ENCODE peak calls at places on chromosomes 1 and 21, in nine cellular contexts. One of them, this sample, is unnamed.

GRCh38 chr1:68221971-68222355 is 10.4 kb downstream of the WLS start:
- DNase-seq in stomach: no peak
- DNase-seq in suprapubic skin: no peak
- DNase-seq in heart left ventricle: no peak
- DNase-seq in IMR-90: peak; percentile 70
- DNase-seq in uterus: no peak
- DNase-seq in spleen: no peak
- DNase-seq in DND-41: no peak
- DNase-seq in tibial artery: no peak
- DNase-seq in this sample: no peak

GRCh38 chr1:62325076-62325475 is 5.8 kb upstream of the KANK4 start:
- DNase-seq in heart left ventricle: no peak
- DNase-seq in DND-41: no peak
- DNase-seq in tibial artery: no peak
- DNase-seq in suprapubic skin: no peak
- DNase-seq in IMR-90: peak; percentile 7
- DNase-seq in stomach: no peak
- DNase-seq in spleen: no peak
- DNase-seq in uterus: no peak
- DNase-seq in this sample: no peak

GRCh38 chr1:3785458-3786157 is 10.7 kb downstream of the LRRC47 start:
- DNase-seq in DND-41: no peak
- DNase-seq in stomach: no peak
- DNase-seq in IMR-90: no peak
- DNase-seq in spleen: no peak
- DNase-seq in heart left ventricle: no peak
- DNase-seq in suprapubic skin: no peak
- DNase-seq in uterus: no peak
- DNase-seq in tibial artery: no peak
- DNase-seq in this sample: peak; percentile 33

GRCh38 chr1:156414440-156415064 is 45.5 kb downstream of the RHBG start:
- DNase-seq in IMR-90: no peak
- DNase-seq in stomach: no peak
- DNase-seq in heart left ventricle: no peak
- DNase-seq in tibial artery: no peak
- DNase-seq in uterus: no peak
- DNase-seq in suprapubic skin: no peak
- DNase-seq in spleen: no peak
- DNase-seq in DND-41: peak; percentile 18
- DNase-seq in this sample: no peak

GRCh38 chr1:32351859-32352745 is 10.2 kb downstream of the FAM229A start:
- DNase-seq in uterus: peak; percentile 66
- DNase-seq in DND-41: no peak
- DNase-seq in suprapubic skin: peak; percentile 83
- DNase-seq in IMR-90: peak; percentile 45
- DNase-seq in tibial artery: peak; percentile 59
- DNase-seq in stomach: peak; percentile 38
- DNase-seq in heart left ventricle: peak; percentile 76
- DNase-seq in spleen: no peak
- DNase-seq in this sample: no peak

GRCh38 chr1:30823969-30824735 is 66.6 kb upstream of the LAPTM5 start:
- DNase-seq in suprapubic skin: peak; percentile 95
- DNase-seq in stomach: peak; percentile 95
- DNase-seq in tibial artery: peak; percentile 95
- DNase-seq in uterus: peak; percentile 96
- DNase-seq in DND-41: peak; percentile 27
- DNase-seq in IMR-90: peak; percentile 100
- DNase-seq in spleen: peak; percentile 90
- DNase-seq in heart left ventricle: peak; percentile 97
- DNase-seq in this sample: peak; percentile 98

GRCh38 chr21:36548866-36549265 is 68.9 kb upstream of the CLDN14 start:
- DNase-seq in uterus: no peak
- DNase-seq in heart left ventricle: no peak
- DNase-seq in suprapubic skin: no peak
- DNase-seq in IMR-90: no peak
- DNase-seq in tibial artery: no peak
- DNase-seq in stomach: no peak
- DNase-seq in spleen: no peak
- DNase-seq in DND-41: no peak
- DNase-seq in this sample: no peak

GRCh38 chr1:101444381-101444780 is 207.6 kb downstream of the S1PR1 start:
- DNase-seq in tibial artery: no peak
- DNase-seq in heart left ventricle: no peak
- DNase-seq in IMR-90: no peak
- DNase-seq in stomach: no peak
- DNase-seq in spleen: no peak
- DNase-seq in uterus: no peak
- DNase-seq in suprapubic skin: no peak
- DNase-seq in DND-41: no peak
- DNase-seq in this sample: no peak

GRCh38 chr1:46223472-46223943 is 20.4 kb downstream of the LURAP1 start:
- DNase-seq in heart left ventricle: peak; percentile 63
- DNase-seq in tibial artery: peak; percentile 49
- DNase-seq in suprapubic skin: peak; percentile 69
- DNase-seq in uterus: peak; percentile 49
- DNase-seq in spleen: peak; percentile 83
- DNase-seq in stomach: peak; percentile 83
- DNase-seq in DND-41: peak; percentile 69
- DNase-seq in IMR-90: peak; percentile 93
- DNase-seq in this sample: peak; percentile 64

GRCh38 chr1:46220808-46221207 is 17.7 kb downstream of the LURAP1 start:
- DNase-seq in DND-41: no peak
- DNase-seq in tibial artery: no peak
- DNase-seq in suprapubic skin: no peak
- DNase-seq in heart left ventricle: no peak
- DNase-seq in stomach: no peak
- DNase-seq in uterus: no peak
- DNase-seq in spleen: no peak
- DNase-seq in IMR-90: no peak
- DNase-seq in this sample: no peak

GRCh38 chr1:46219551-46220520 is 16.7 kb downstream of the LURAP1 start:
- DNase-seq in tibial artery: no peak
- DNase-seq in spleen: peak; percentile 66
- DNase-seq in suprapubic skin: no peak
- DNase-seq in IMR-90: no peak
- DNase-seq in heart left ventricle: no peak
- DNase-seq in stomach: no peak
- DNase-seq in DND-41: no peak
- DNase-seq in uterus: no peak
- DNase-seq in this sample: no peak

GRCh38 chr1:46224966-46225365 is 21.8 kb downstream of the LURAP1 start:
- DNase-seq in IMR-90: no peak
- DNase-seq in heart left ventricle: no peak
- DNase-seq in uterus: no peak
- DNase-seq in stomach: no peak
- DNase-seq in tibial artery: no peak
- DNase-seq in spleen: no peak
- DNase-seq in DND-41: no peak
- DNase-seq in suprapubic skin: no peak
- DNase-seq in this sample: no peak

DNA sequence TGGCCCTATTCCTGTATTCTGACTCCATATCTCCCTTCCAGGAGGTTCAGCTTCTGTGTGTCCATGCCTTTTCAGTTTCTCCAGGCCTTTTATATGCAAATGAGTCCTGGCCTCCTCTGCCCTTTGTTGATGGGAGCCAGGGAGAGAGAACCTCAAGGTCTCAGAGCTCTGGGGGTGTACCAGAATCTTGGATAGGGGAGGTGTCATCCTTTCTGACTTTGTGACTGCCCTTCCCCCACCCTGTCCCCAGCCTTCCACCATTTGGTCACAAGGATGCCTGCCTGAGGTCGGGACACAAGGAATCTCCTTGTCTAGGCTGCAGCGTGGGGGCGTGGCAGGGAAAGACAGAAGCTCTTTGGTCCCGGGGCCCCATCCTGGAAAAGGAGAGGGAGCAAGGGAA is 18.6 kb downstream of the LURAP1 start:
- DNase-seq in tibial artery: no peak
- DNase-seq in stomach: no peak
- DNase-seq in heart left ventricle: no peak
- DNase-seq in IMR-90: no peak
- DNase-seq in DND-41: no peak
- DNase-seq in suprapubic skin: peak; percentile 64
- DNase-seq in uterus: no peak
- DNase-seq in spleen: no peak
- DNase-seq in this sample: no peak
- H3K27ac ChIP-seq in tibial artery: no peak overlapping the region
- H3K27ac ChIP-seq in stomach: no peak overlapping the region
- H3K27ac ChIP-seq in heart left ventricle: no peak overlapping the region
- H3K27ac ChIP-seq in IMR-90: no peak overlapping the region
- H3K27ac ChIP-seq in DND-41: no peak overlapping the region
- H3K27ac ChIP-seq in suprapubic skin: peak overlapping the region; percentile 21
- H3K27ac ChIP-seq in uterus: no peak overlapping the region
- H3K27ac ChIP-seq in spleen: no peak overlapping the region
- H3K27ac ChIP-seq in this sample: no peak overlapping the region

GRCh38 chr1:181079920-181080319 is 8.6 kb upstream of the IER5 start:
- DNase-seq in IMR-90: no peak
- DNase-seq in DND-41: no peak
- DNase-seq in stomach: no peak
- DNase-seq in uterus: no peak
- DNase-seq in suprapubic skin: no peak
- DNase-seq in tibial artery: no peak
- DNase-seq in spleen: no peak
- DNase-seq in heart left ventricle: no peak
- DNase-seq in this sample: no peak

GRCh38 chr1:181079382-181079781 is 9.1 kb upstream of the IER5 start:
- DNase-seq in DND-41: no peak
- DNase-seq in suprapubic skin: no peak
- DNase-seq in stomach: no peak
- DNase-seq in spleen: no peak
- DNase-seq in heart left ventricle: no peak
- DNase-seq in tibial artery: no peak
- DNase-seq in IMR-90: peak; percentile 74
- DNase-seq in uterus: no peak
- DNase-seq in this sample: no peak

GRCh38 chr1:181083842-181084605 is 4.5 kb upstream of the IER5 start:
- DNase-seq in DND-41: peak; percentile 41
- DNase-seq in tibial artery: peak; percentile 40
- DNase-seq in suprapubic skin: no peak
- DNase-seq in stomach: peak; percentile 62
- DNase-seq in uterus: peak; percentile 57
- DNase-seq in spleen: peak; percentile 78
- DNase-seq in IMR-90: no peak
- DNase-seq in heart left ventricle: no peak
- DNase-seq in this sample: no peak

GRCh38 chr1:181080543-181080942 is 8.0 kb upstream of the IER5 start:
- DNase-seq in DND-41: no peak
- DNase-seq in suprapubic skin: no peak
- DNase-seq in uterus: no peak
- DNase-seq in spleen: no peak
- DNase-seq in stomach: no peak
- DNase-seq in tibial artery: no peak
- DNase-seq in IMR-90: no peak
- DNase-seq in heart left ventricle: no peak
- DNase-seq in this sample: no peak

GRCh38 chr1:181081399-181081798 is 7.1 kb upstream of the IER5 start:
- DNase-seq in uterus: no peak
- DNase-seq in suprapubic skin: no peak
- DNase-seq in tibial artery: no peak
- DNase-seq in IMR-90: no peak
- DNase-seq in stomach: no peak
- DNase-seq in DND-41: no peak
- DNase-seq in spleen: no peak
- DNase-seq in heart left ventricle: no peak
- DNase-seq in this sample: no peak
- H3K4me3 ChIP-seq in uterus: no peak overlapping the region
- H3K4me3 ChIP-seq in suprapubic skin: no peak overlapping the region
- H3K4me3 ChIP-seq in tibial artery: no peak overlapping the region
- H3K4me3 ChIP-seq in IMR-90: no peak overlapping the region
- H3K4me3 ChIP-seq in stomach: no peak overlapping the region
- H3K4me3 ChIP-seq in DND-41: no peak overlapping the region
- H3K4me3 ChIP-seq in spleen: no peak overlapping the region
- H3K4me3 ChIP-seq in heart left ventricle: no peak overlapping the region
- H3K4me3 ChIP-seq in this sample: no peak overlapping the region

GRCh38 chr1:21813542-21813941 is 1.5 kb downstream of the LDLRAD2 start:
- DNase-seq in DND-41: no peak
- DNase-seq in IMR-90: no peak
- DNase-seq in stomach: no peak
- DNase-seq in tibial artery: no peak
- DNase-seq in spleen: no peak
- DNase-seq in uterus: no peak
- DNase-seq in heart left ventricle: no peak
- DNase-seq in suprapubic skin: no peak
- DNase-seq in this sample: no peak

GRCh38 chr1:21814981-21815583 is 3.0 kb downstream of the LDLRAD2 start:
- DNase-seq in stomach: peak; percentile 51
- DNase-seq in heart left ventricle: no peak
- DNase-seq in IMR-90: no peak
- DNase-seq in DND-41: no peak
- DNase-seq in tibial artery: no peak
- DNase-seq in suprapubic skin: no peak
- DNase-seq in spleen: no peak
- DNase-seq in uterus: no peak
- DNase-seq in this sample: no peak

GRCh38 chr1:21815724-21816311 is 3.8 kb downstream of the LDLRAD2 start:
- DNase-seq in spleen: peak; percentile 86
- DNase-seq in DND-41: no peak
- DNase-seq in suprapubic skin: no peak
- DNase-seq in heart left ventricle: no peak
- DNase-seq in tibial artery: no peak
- DNase-seq in stomach: no peak
- DNase-seq in uterus: no peak
- DNase-seq in IMR-90: peak; percentile 10
- DNase-seq in this sample: no peak

GRCh38 chr1:21816602-21817302 is 4.7 kb downstream of the LDLRAD2 start:
- DNase-seq in uterus: no peak
- DNase-seq in spleen: no peak
- DNase-seq in DND-41: no peak
- DNase-seq in IMR-90: peak; percentile 81
- DNase-seq in heart left ventricle: no peak
- DNase-seq in suprapubic skin: no peak
- DNase-seq in stomach: no peak
- DNase-seq in tibial artery: no peak
- DNase-seq in this sample: no peak

DNA sequence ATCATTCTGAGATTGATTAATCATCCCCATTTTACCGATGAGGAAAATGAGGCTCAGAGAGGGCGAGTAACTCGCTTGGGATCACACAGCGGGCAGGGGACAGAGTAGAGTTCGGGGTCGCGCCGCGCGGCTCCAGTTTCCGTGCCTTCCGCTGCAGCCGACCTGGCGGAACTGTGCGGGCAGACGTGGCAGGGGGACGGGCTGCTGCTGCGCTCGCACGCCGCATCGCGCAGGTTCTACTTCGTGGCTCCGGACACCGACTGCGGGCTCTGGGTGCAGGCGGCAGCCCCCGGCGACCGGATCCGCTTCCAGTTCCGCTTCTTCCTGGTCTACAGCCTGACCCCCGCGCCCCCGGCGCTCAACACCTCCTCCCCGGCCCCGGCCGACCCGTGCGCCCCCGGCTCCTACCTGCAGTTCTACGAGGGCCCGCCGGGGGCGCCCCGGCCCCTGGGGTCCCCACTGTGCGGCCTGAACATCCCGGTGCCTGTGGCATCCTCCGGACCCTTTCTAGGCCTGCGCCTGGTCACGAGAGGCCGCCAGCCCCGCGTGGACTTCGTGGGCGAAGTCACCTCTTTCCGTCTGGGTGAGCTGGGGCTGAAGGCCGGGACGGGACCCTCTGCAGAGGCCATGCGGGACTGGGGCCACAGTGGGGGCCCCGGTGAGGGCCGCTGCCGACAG is 2.3 kb downstream of the LDLRAD2 start:
- DNase-seq in tibial artery: no peak
- DNase-seq in spleen: peak; percentile 83
- DNase-seq in DND-41: no peak
- DNase-seq in stomach: no peak
- DNase-seq in uterus: no peak
- DNase-seq in heart left ventricle: no peak
- DNase-seq in suprapubic skin: no peak
- DNase-seq in IMR-90: no peak
- DNase-seq in this sample: no peak
- TF ChIP-seq CTCF in tibial artery: peak; percentile 33
- TF ChIP-seq CTCF in spleen: peak; percentile 49
- TF ChIP-seq CTCF in DND-41: no peak
- TF ChIP-seq CTCF in stomach: no peak
- TF ChIP-seq CTCF in uterus: peak; percentile 48
- TF ChIP-seq CTCF in heart left ventricle: peak; percentile 60
- TF ChIP-seq CTCF in suprapubic skin: peak; percentile 30
- TF ChIP-seq CTCF in IMR-90: peak; percentile 18
- TF ChIP-seq CTCF in this sample: peak; percentile 24

GRCh38 chr1:237244778-237245177 is 202.8 kb downstream of the RYR2 start:
- DNase-seq in uterus: no peak
- DNase-seq in IMR-90: no peak
- DNase-seq in stomach: no peak
- DNase-seq in spleen: no peak
- DNase-seq in DND-41: no peak
- DNase-seq in suprapubic skin: no peak
- DNase-seq in heart left ventricle: no peak
- DNase-seq in tibial artery: no peak
- DNase-seq in this sample: no peak
- H3K27ac ChIP-seq in uterus: no peak overlapping the region
- H3K27ac ChIP-seq in IMR-90: no peak overlapping the region
- H3K27ac ChIP-seq in stomach: no peak overlapping the region
- H3K27ac ChIP-seq in spleen: no peak overlapping the region
- H3K27ac ChIP-seq in DND-41: no peak overlapping the region
- H3K27ac ChIP-seq in suprapubic skin: no peak overlapping the region
- H3K27ac ChIP-seq in heart left ventricle: no peak overlapping the region
- H3K27ac ChIP-seq in tibial artery: no peak overlapping the region
- H3K27ac ChIP-seq in this sample: no peak overlapping the region

This sample was measured in breast epithelium.